ENCODE peak calls at places on chromosomes 5 and 9, in ten cellular contexts. One of them, this sample, is unnamed.

GRCh38 chr5:42951169-42951846 is 88.8 kb downstream of the ANXA2R start:
- DNase-seq in coronary artery: peak
- DNase-seq in AG04449: no peak
- DNase-seq in stomach: peak
- DNase-seq in GM23338: peak
- DNase-seq in CD8-positive, alpha-beta T cell: peak
- DNase-seq in astrocyte: peak
- DNase-seq in prostate gland: peak
- DNase-seq in HFF-Myc: no peak
- DNase-seq in epithelial cell of esophagus: no peak
- DNase-seq in this sample: no peak

GRCh38 chr9:134707031-134707680 is 65.6 kb downstream of the COL5A1 start:
- DNase-seq in stomach: peak
- DNase-seq in epithelial cell of esophagus: no peak
- DNase-seq in astrocyte: peak
- DNase-seq in GM23338: no peak
- DNase-seq in HFF-Myc: peak
- DNase-seq in coronary artery: peak
- DNase-seq in AG04449: peak
- DNase-seq in CD8-positive, alpha-beta T cell: no peak
- DNase-seq in prostate gland: peak
- DNase-seq in this sample: no peak

GRCh38 chr9:88280816-88281382 is 107.3 kb upstream of the SPIN1 start:
- DNase-seq in astrocyte: peak
- DNase-seq in HFF-Myc: no peak
- DNase-seq in CD8-positive, alpha-beta T cell: no peak
- DNase-seq in stomach: no peak
- DNase-seq in AG04449: no peak
- DNase-seq in epithelial cell of esophagus: no peak
- DNase-seq in prostate gland: no peak
- DNase-seq in GM23338: peak
- DNase-seq in coronary artery: no peak
- DNase-seq in this sample: no peak

GRCh38 chr9:106897223-106897622 is 34.3 kb downstream of the ZNF462 start:
- DNase-seq in astrocyte: peak
- DNase-seq in stomach: no peak
- DNase-seq in coronary artery: no peak
- DNase-seq in prostate gland: no peak
- DNase-seq in GM23338: no peak
- DNase-seq in AG04449: no peak
- DNase-seq in epithelial cell of esophagus: no peak
- DNase-seq in CD8-positive, alpha-beta T cell: no peak
- DNase-seq in HFF-Myc: no peak
- DNase-seq in this sample: no peak

GRCh38 chr5:6542421-6543345 is 90.2 kb downstream of the NSUN2 start:
- DNase-seq in astrocyte: no peak
- DNase-seq in HFF-Myc: no peak
- DNase-seq in AG04449: no peak
- DNase-seq in coronary artery: peak
- DNase-seq in prostate gland: no peak
- DNase-seq in CD8-positive, alpha-beta T cell: peak
- DNase-seq in stomach: no peak
- DNase-seq in GM23338: no peak
- DNase-seq in epithelial cell of esophagus: no peak
- DNase-seq in this sample: no peak

GRCh38 chr9:34986541-34987047 is 3.0 kb upstream of the DNAJB5 start:
- DNase-seq in AG04449: no peak
- DNase-seq in coronary artery: peak
- DNase-seq in epithelial cell of esophagus: peak
- DNase-seq in stomach: no peak
- DNase-seq in GM23338: peak
- DNase-seq in astrocyte: peak
- DNase-seq in prostate gland: no peak
- DNase-seq in HFF-Myc: no peak
- DNase-seq in CD8-positive, alpha-beta T cell: no peak
- DNase-seq in this sample: no peak

GRCh38 chr5:68433921-68434879 is 218.6 kb downstream of the PIK3R1 start:
- DNase-seq in HFF-Myc: peak
- DNase-seq in GM23338: no peak
- DNase-seq in coronary artery: peak
- DNase-seq in stomach: peak
- DNase-seq in CD8-positive, alpha-beta T cell: peak
- DNase-seq in AG04449: peak
- DNase-seq in epithelial cell of esophagus: peak
- DNase-seq in astrocyte: peak
- DNase-seq in prostate gland: peak
- DNase-seq in this sample: peak

GRCh38 chr9:84697042-84697441 is 27.5 kb downstream of the NTRK2 start:
- DNase-seq in prostate gland: no peak
- DNase-seq in HFF-Myc: no peak
- DNase-seq in stomach: no peak
- DNase-seq in GM23338: no peak
- DNase-seq in astrocyte: no peak
- DNase-seq in CD8-positive, alpha-beta T cell: no peak
- DNase-seq in AG04449: no peak
- DNase-seq in epithelial cell of esophagus: no peak
- DNase-seq in coronary artery: no peak
- DNase-seq in this sample: no peak

GRCh38 chr5:56012281-56012963 is 17.7 kb upstream of the IL6ST start:
- DNase-seq in CD8-positive, alpha-beta T cell: peak
- DNase-seq in HFF-Myc: peak
- DNase-seq in prostate gland: no peak
- DNase-seq in coronary artery: no peak
- DNase-seq in astrocyte: peak
- DNase-seq in epithelial cell of esophagus: peak
- DNase-seq in AG04449: no peak
- DNase-seq in GM23338: no peak
- DNase-seq in stomach: peak
- DNase-seq in this sample: no peak

DNA sequence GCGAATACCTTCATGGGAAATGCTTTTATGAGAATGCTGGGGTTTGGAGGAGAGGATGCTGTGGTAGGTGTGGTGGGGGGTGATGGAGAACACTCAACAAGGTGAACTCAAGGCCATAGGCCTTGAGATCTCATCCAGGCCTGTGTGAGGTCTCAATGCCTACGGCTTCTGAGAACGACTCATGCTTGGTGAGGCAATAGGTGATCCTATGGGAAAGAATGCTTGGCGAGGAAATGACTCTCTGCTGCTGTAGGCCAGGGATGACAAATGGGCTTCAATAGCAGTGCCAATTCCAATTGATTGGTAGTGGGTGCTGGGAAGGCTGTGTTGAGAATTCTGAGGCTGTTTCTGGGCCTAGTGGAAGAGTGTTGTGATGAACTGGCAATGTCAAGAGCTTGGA is 280.2 kb upstream of the CLINT1 start:
- DNase-seq in prostate gland: no peak
- DNase-seq in HFF-Myc: no peak
- DNase-seq in coronary artery: no peak
- DNase-seq in AG04449: no peak
- DNase-seq in astrocyte: peak
- DNase-seq in stomach: no peak
- DNase-seq in CD8-positive, alpha-beta T cell: no peak
- DNase-seq in epithelial cell of esophagus: peak
- DNase-seq in GM23338: no peak
- DNase-seq in this sample: peak
- TF ChIP-seq CTCF in prostate gland: no peak
- TF ChIP-seq CTCF in HFF-Myc: no peak
- TF ChIP-seq CTCF in coronary artery: no peak
- TF ChIP-seq CTCF in AG04449: no peak
- TF ChIP-seq CTCF in astrocyte: no peak
- TF ChIP-seq CTCF in stomach: no peak
- TF ChIP-seq CTCF in CD8-positive, alpha-beta T cell: no peak
- TF ChIP-seq CTCF in epithelial cell of esophagus: no peak
- TF ChIP-seq CTCF in GM23338: no peak
- TF ChIP-seq CTCF in this sample: no peak

GRCh38 chr9:121783126-121783522 is 131.7 kb downstream of the DAB2IP start:
- DNase-seq in CD8-positive, alpha-beta T cell: no peak
- DNase-seq in AG04449: no peak
- DNase-seq in epithelial cell of esophagus: no peak
- DNase-seq in HFF-Myc: no peak
- DNase-seq in stomach: no peak
- DNase-seq in astrocyte: no peak
- DNase-seq in prostate gland: no peak
- DNase-seq in coronary artery: no peak
- DNase-seq in GM23338: no peak
- DNase-seq in this sample: no peak

GRCh38 chr9:121783523-121784507 is 132.4 kb downstream of the DAB2IP start:
- DNase-seq in AG04449: no peak
- DNase-seq in HFF-Myc: no peak
- DNase-seq in CD8-positive, alpha-beta T cell: no peak
- DNase-seq in prostate gland: no peak
- DNase-seq in stomach: peak
- DNase-seq in astrocyte: no peak
- DNase-seq in GM23338: peak
- DNase-seq in epithelial cell of esophagus: no peak
- DNase-seq in coronary artery: no peak
- DNase-seq in this sample: no peak

GRCh38 chr9:121786543-121786948 is 135.1 kb downstream of the DAB2IP start:
- DNase-seq in stomach: no peak
- DNase-seq in GM23338: no peak
- DNase-seq in astrocyte: no peak
- DNase-seq in prostate gland: no peak
- DNase-seq in epithelial cell of esophagus: no peak
- DNase-seq in coronary artery: no peak
- DNase-seq in AG04449: no peak
- DNase-seq in CD8-positive, alpha-beta T cell: no peak
- DNase-seq in HFF-Myc: no peak
- DNase-seq in this sample: no peak

GRCh38 chr9:121785673-121786542 is 134.5 kb downstream of the DAB2IP start:
- DNase-seq in CD8-positive, alpha-beta T cell: no peak
- DNase-seq in coronary artery: no peak
- DNase-seq in HFF-Myc: no peak
- DNase-seq in AG04449: no peak
- DNase-seq in stomach: no peak
- DNase-seq in GM23338: no peak
- DNase-seq in prostate gland: no peak
- DNase-seq in epithelial cell of esophagus: no peak
- DNase-seq in astrocyte: no peak
- DNase-seq in this sample: no peak

GRCh38 chr9:121784706-121785426 is 133.4 kb downstream of the DAB2IP start:
- DNase-seq in prostate gland: no peak
- DNase-seq in stomach: peak
- DNase-seq in AG04449: no peak
- DNase-seq in GM23338: peak
- DNase-seq in HFF-Myc: no peak
- DNase-seq in CD8-positive, alpha-beta T cell: no peak
- DNase-seq in epithelial cell of esophagus: no peak
- DNase-seq in astrocyte: no peak
- DNase-seq in coronary artery: no peak
- DNase-seq in this sample: no peak
- TF ChIP-seq CTCF in prostate gland: no peak
- TF ChIP-seq CTCF in stomach: no peak
- TF ChIP-seq CTCF in AG04449: no peak
- TF ChIP-seq CTCF in GM23338: no peak
- TF ChIP-seq CTCF in HFF-Myc: no peak
- TF ChIP-seq CTCF in CD8-positive, alpha-beta T cell: no peak
- TF ChIP-seq CTCF in epithelial cell of esophagus: no peak
- TF ChIP-seq CTCF in astrocyte: no peak
- TF ChIP-seq CTCF in coronary artery: no peak
- TF ChIP-seq CTCF in this sample: no peak

DNA sequence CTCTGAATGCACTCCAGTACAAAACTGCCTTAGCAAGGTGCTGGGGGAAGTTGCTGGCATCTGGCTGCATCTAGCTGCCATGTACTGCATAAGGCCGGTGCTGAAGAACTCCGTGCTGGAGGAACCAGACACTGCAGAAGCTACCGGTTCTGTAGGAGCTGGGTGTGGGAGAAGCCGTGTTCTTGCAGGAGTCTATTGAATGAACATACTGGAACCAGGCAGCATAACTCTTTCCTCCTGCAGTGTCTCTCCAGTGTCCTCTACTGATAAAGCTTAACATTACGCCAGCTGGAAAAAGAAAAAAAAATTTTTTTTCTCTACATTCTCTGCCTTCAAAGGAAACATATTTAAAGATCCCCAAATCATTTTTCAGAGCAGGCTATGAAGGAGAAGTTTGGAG is 38.5 kb downstream of the VPS13A start:
- DNase-seq in GM23338: peak
- DNase-seq in AG04449: no peak
- DNase-seq in HFF-Myc: no peak
- DNase-seq in CD8-positive, alpha-beta T cell: no peak
- DNase-seq in stomach: no peak
- DNase-seq in coronary artery: no peak
- DNase-seq in prostate gland: no peak
- DNase-seq in epithelial cell of esophagus: peak
- DNase-seq in astrocyte: no peak
- DNase-seq in this sample: no peak
- TF ChIP-seq CTCF in GM23338: peak
- TF ChIP-seq CTCF in AG04449: peak
- TF ChIP-seq CTCF in HFF-Myc: peak
- TF ChIP-seq CTCF in CD8-positive, alpha-beta T cell: no peak
- TF ChIP-seq CTCF in stomach: no peak
- TF ChIP-seq CTCF in coronary artery: no peak
- TF ChIP-seq CTCF in prostate gland: no peak
- TF ChIP-seq CTCF in epithelial cell of esophagus: peak
- TF ChIP-seq CTCF in astrocyte: no peak
- TF ChIP-seq CTCF in this sample: peak

GRCh38 chr5:75052461-75053285 is at the start of gene GCNT4:
- DNase-seq in HFF-Myc: no peak
- DNase-seq in prostate gland: peak
- DNase-seq in stomach: peak
- DNase-seq in coronary artery: peak
- DNase-seq in epithelial cell of esophagus: peak
- DNase-seq in GM23338: peak
- DNase-seq in astrocyte: peak
- DNase-seq in AG04449: no peak
- DNase-seq in CD8-positive, alpha-beta T cell: peak
- DNase-seq in this sample: no peak

GRCh38 chr5:75054110-75054930 is 2.0 kb upstream of the GCNT4 start:
- DNase-seq in epithelial cell of esophagus: peak
- DNase-seq in AG04449: no peak
- DNase-seq in coronary artery: peak
- DNase-seq in HFF-Myc: no peak
- DNase-seq in CD8-positive, alpha-beta T cell: no peak
- DNase-seq in astrocyte: peak
- DNase-seq in prostate gland: peak
- DNase-seq in stomach: peak
- DNase-seq in GM23338: peak
- DNase-seq in this sample: no peak

GRCh38 chr5:75051217-75051751 is 1.1 kb downstream of the GCNT4 start:
- DNase-seq in CD8-positive, alpha-beta T cell: no peak
- DNase-seq in GM23338: peak
- DNase-seq in coronary artery: no peak
- DNase-seq in prostate gland: no peak
- DNase-seq in HFF-Myc: no peak
- DNase-seq in stomach: peak
- DNase-seq in astrocyte: no peak
- DNase-seq in epithelial cell of esophagus: no peak
- DNase-seq in AG04449: no peak
- DNase-seq in this sample: no peak

GRCh38 chr5:75055727-75056144 is 3.4 kb upstream of the GCNT4 start:
- DNase-seq in AG04449: peak
- DNase-seq in CD8-positive, alpha-beta T cell: no peak
- DNase-seq in epithelial cell of esophagus: no peak
- DNase-seq in stomach: no peak
- DNase-seq in prostate gland: no peak
- DNase-seq in coronary artery: no peak
- DNase-seq in astrocyte: peak
- DNase-seq in HFF-Myc: no peak
- DNase-seq in GM23338: peak
- DNase-seq in this sample: no peak

GRCh38 chr5:75053286-75054109 is 1.1 kb upstream of the GCNT4 start:
- DNase-seq in astrocyte: peak
- DNase-seq in AG04449: peak
- DNase-seq in HFF-Myc: no peak
- DNase-seq in epithelial cell of esophagus: peak
- DNase-seq in CD8-positive, alpha-beta T cell: peak
- DNase-seq in stomach: peak
- DNase-seq in GM23338: peak
- DNase-seq in prostate gland: peak
- DNase-seq in coronary artery: peak
- DNase-seq in this sample: peak
- TF ChIP-seq CTCF in astrocyte: no peak
- TF ChIP-seq CTCF in AG04449: peak
- TF ChIP-seq CTCF in HFF-Myc: no peak
- TF ChIP-seq CTCF in epithelial cell of esophagus: no peak
- TF ChIP-seq CTCF in CD8-positive, alpha-beta T cell: peak
- TF ChIP-seq CTCF in stomach: no peak
- TF ChIP-seq CTCF in GM23338: peak
- TF ChIP-seq CTCF in prostate gland: no peak
- TF ChIP-seq CTCF in coronary artery: no peak
- TF ChIP-seq CTCF in this sample: peak

This sample was measured in epithelial cell of proximal tubule.